ENCODE peak calls at places on chromosomes 3 and 15, in six cellular contexts. O is ovary, B is A549, L is suprapubic skin, S is transverse colon, K is sigmoid colon. D is an unnamed sample. For H3K4me1, the result is how much of the 10 kb centered on the place peaks cover.

GRCh38 chr3:160460033-160460432 is 10.4 kb upstream of the TRIM59 start:
- DNase-seq in O (no peak), B (no peak), L (no peak), S (no peak), K (no peak), D (no peak)

GRCh38 chr15:79811406-79812405 is 85.1 kb downstream of the MTHFS start:
- DNase-seq in O (peak), B (no peak), L (peak), S (peak), K (peak), D (peak)

GRCh38 chr15:44971036-44971435 is 14.5 kb downstream of the TERB2 start:
- DNase-seq in O (no peak), B (no peak), L (no peak), S (no peak), K (no peak), D (no peak)

GRCh38 chr15:49898097-49898496 is 220.9 kb downstream of the ATP8B4 start:
- DNase-seq in O (no peak), B (peak), L (no peak), S (no peak), K (no peak), D (no peak)

GRCh38 chr15:45510758-45511280 is 11.7 kb downstream of the SLC30A4 start:
- DNase-seq in O (no peak), B (no peak), L (no peak), S (no peak), K (no peak), D (no peak)

GRCh38 chr3:42366550-42366949 is 43.9 kb downstream of the LYZL4 start:
- DNase-seq in O (no peak), B (no peak), L (peak), S (no peak), K (no peak), D (no peak)

GRCh38 chr3:118641608-118642007 is 393.0 kb downstream of the IGSF11 start:
- DNase-seq in O (no peak), B (peak), L (no peak), S (no peak), K (no peak), D (no peak)

GRCh38 chr15:48358681-48359152 is 27.5 kb downstream of the DUT start:
- DNase-seq in O (no peak), B (no peak), L (no peak), S (no peak), K (no peak), D (peak)

GRCh38 chr15:66907826-66908502 is 157.4 kb upstream of the SMAD3 start:
- DNase-seq in O (no peak), B (no peak), L (peak), S (peak), K (peak), D (peak)

GRCh38 chr3:15051531-15051930 is 13.6 kb downstream of the MRPS25 start:
- DNase-seq in O (no peak), B (peak), L (no peak), S (peak), K (no peak), D (no peak)

GRCh38 chr3:129604942-129605592 is 1.4 kb downstream of the PLXND1 start:
- DNase-seq in O (no peak), B (no peak), L (no peak), S (no peak), K (no peak), D (no peak)

GRCh38 chr3:106025151-106025722 is 156.4 kb upstream of the CBLB start:
- DNase-seq in O (no peak), B (no peak), L (no peak), S (peak), K (no peak), D (peak)

GRCh38 chr15:22903427-22903826 is 65.0 kb downstream of the NIPA2 start:
- DNase-seq in O (no peak), B (no peak), L (no peak), S (no peak), K (no peak), D (no peak)

GRCh38 chr3:31550452-31551251 is 17.9 kb downstream of the STT3B start:
- DNase-seq in O (no peak), B (peak), L (no peak), S (no peak), K (no peak), D (peak)

GRCh38 chr3:177657243-177657642 is 460.0 kb upstream of the TBL1XR1 start:
- DNase-seq in O (no peak), B (no peak), L (no peak), S (no peak), K (no peak), D (no peak)

GRCh38 chr3:140505256-140505655 is 172.6 kb upstream of the TRIM42 start:
- DNase-seq in O (no peak), B (no peak), L (no peak), S (no peak), K (no peak), D (peak)

GRCh38 chr15:73873889-73874511 is 636 bp downstream of the TBC1D21 start:
- DNase-seq in O (no peak), B (peak), L (no peak), S (no peak), K (no peak), D (no peak)

GRCh38 chr15:101193781-101194180 is 58.1 kb downstream of the CHSY1 start:
- DNase-seq in O (no peak), B (no peak), L (no peak), S (no peak), K (no peak), D (no peak)

GRCh38 chr3:129344540-129345220 is 66.0 kb downstream of the HMCES start:
- DNase-seq in O (no peak), B (no peak), L (no peak), S (no peak), K (no peak), D (no peak)

GRCh38 chr3:130543322-130543721 is 26.3 kb downstream of the COL6A6 start:
- DNase-seq in O (no peak), B (no peak), L (no peak), S (no peak), K (no peak), D (no peak)

GRCh38 chr15:67248106-67248505 is 6.4 kb downstream of the AAGAB start:
- DNase-seq in O (no peak), B (no peak), L (no peak), S (no peak), K (no peak), D (no peak)

GRCh38 chr3:124032351-124032880 is 40.5 kb upstream of the ROPN1 start:
- DNase-seq in O (peak), B (no peak), L (no peak), S (peak), K (peak), D (no peak)

GRCh38 chr3:189999718-190000117 is 121.0 kb downstream of the P3H2 start:
- DNase-seq in O (no peak), B (peak), L (no peak), S (no peak), K (no peak), D (no peak)

GRCh38 chr3:76582632-76583378 is 457.1 kb upstream of the ROBO2 start:
- DNase-seq in O (no peak), B (no peak), L (no peak), S (no peak), K (no peak), D (no peak)

GRCh38 chr3:63975705-63976104 is 47.6 kb downstream of the PSMD6 start:
- DNase-seq in O (peak), B (no peak), L (peak), S (no peak), K (peak), D (peak)

GRCh38 chr3:38657369-38657768 is 7.9 kb upstream of the SCN5A start:
- DNase-seq in O (no peak), B (no peak), L (no peak), S (no peak), K (no peak), D (no peak)
- H3K4me1 ChIP-seq in O (under half), B (under half), L (under half), S (under half), K (under half), D (under half)

DNA sequence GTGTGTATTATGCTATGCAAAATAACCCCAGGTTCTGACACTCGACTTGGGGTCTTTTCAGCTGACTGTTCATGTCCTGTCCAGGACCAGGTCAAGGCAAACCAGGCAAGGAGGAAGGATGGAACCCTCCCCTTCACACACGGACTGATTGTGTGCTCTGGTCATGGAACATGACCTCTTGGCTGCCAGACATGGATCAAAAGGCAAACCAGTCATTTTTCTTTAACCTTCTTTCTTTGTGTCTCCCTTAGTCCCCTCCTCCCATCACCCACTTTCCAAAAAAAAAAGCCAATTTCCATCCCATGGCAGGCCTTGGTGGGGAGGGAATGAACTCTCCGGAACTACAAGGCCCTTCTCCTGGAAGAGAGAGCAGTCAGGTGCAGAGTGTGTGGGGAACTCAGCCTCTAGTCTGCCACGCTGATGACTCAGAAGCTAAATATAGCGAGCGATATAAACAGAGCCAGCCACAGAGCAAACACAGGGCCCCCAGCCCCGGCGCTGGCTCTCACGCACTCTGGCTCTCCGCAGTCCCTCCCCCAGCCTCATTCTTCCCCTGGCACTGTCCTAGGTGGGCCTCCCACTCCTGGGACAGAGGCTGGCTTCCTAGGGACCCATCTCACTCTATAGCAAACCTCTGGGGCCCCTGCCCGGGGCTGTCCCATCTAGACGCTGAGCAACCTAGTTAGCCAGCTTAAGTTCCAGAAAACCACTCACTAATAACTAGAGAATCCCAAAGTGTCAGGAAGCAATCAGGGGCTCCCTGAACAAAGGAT is 10.0 kb downstream of the BMF start:
- DNase-seq in O (peak), B (peak), L (no peak), S (peak), K (peak), D (peak)
- TF ChIP-seq EP300 in O (no peak), B (peak), L (no peak), S (peak), K (no peak), D (no peak)

GRCh38 chr3:52452570-52453221 is 1.1 kb downstream of the TNNC1 start:
- DNase-seq in O (peak), B (no peak), L (no peak), S (no peak), K (no peak), D (no peak)
- TF ChIP-seq POLR2A in O (no peak), B (no peak), L (no peak), S (no peak), K (no peak), D (no peak)

GRCh38 chr3:71453822-71454512 is 129.6 kb downstream of the FOXP1 start:
- DNase-seq in O (no peak), B (no peak), L (no peak), S (no peak), K (no peak), D (no peak)

GRCh38 chr3:71456155-71456554 is 127.4 kb downstream of the FOXP1 start:
- DNase-seq in O (no peak), B (no peak), L (no peak), S (no peak), K (no peak), D (no peak)

GRCh38 chr3:71454513-71455423 is 128.8 kb downstream of the FOXP1 start:
- DNase-seq in O (no peak), B (no peak), L (no peak), S (no peak), K (no peak), D (no peak)

GRCh38 chr3:71458895-71459294 is 124.6 kb downstream of the FOXP1 start:
- DNase-seq in O (no peak), B (no peak), L (no peak), S (no peak), K (no peak), D (no peak)

DNA sequence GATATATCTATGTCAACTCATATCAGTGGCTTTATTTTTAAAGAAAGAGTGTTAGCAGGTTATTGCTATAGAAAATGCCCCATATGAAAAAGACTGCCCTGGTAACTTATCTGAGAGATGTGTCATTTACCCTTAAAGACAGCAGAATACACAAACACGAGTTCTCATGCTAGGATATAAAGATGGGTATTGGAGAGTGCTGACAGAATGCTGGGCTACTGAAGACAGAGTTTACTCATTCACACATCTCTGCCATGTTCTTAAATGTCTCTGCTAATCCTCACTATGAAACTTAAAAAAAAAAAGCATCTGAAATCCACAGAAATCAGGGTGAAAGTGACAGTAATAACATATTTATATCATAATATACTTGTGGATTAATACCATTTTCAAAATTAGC is 126.7 kb downstream of the FOXP1 start:
- DNase-seq in O (no peak), B (no peak), L (no peak), S (no peak), K (no peak), D (no peak)
- H3K4me1 ChIP-seq in O (under half), B (under half), L (under half), S (under half), K (under half), D (under half)

DNA sequence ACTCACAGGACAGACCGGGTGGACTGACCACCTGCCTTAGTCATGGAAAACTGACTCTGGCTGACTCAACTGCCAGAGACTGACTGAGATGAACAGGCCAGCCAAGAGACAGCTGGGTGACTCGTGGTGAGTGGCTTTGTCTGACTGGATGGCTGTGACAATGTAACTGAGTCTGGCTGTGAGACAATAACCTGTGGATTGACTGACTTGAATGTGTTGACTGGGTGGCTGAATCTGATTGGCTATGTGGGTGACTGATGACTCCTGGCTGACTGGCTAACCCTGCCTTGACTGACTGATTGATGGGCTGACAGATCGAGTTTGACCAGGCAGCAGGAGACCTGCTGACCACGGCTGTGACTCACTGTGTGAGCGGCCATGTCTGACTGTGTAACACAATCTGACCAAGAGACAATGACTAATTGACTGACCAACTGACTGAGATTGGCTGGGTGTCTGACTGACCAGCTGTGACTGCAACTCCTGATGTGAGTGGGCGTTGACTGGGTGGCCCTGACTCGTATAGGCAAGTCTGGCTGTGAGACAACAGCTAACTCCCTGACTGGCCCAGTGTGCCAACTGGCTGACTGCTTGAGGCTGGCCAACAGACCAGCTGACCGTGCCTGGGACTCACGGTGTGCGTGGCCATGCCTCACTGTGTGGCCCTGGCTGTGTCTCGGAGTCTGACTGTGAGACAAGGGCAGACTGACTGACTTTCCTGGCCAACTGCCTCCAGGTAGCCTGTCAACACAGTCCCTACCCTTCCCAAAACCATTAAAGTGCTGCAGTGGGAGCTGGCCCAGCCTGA is 509.1 kb downstream of the SHQ1 start:
- DNase-seq in O (no peak), B (peak), L (peak), S (no peak), K (no peak), D (no peak)
- TF ChIP-seq EP300 in O (no peak), B (no peak), L (no peak), S (no peak), K (no peak), D (no peak)

DNA sequence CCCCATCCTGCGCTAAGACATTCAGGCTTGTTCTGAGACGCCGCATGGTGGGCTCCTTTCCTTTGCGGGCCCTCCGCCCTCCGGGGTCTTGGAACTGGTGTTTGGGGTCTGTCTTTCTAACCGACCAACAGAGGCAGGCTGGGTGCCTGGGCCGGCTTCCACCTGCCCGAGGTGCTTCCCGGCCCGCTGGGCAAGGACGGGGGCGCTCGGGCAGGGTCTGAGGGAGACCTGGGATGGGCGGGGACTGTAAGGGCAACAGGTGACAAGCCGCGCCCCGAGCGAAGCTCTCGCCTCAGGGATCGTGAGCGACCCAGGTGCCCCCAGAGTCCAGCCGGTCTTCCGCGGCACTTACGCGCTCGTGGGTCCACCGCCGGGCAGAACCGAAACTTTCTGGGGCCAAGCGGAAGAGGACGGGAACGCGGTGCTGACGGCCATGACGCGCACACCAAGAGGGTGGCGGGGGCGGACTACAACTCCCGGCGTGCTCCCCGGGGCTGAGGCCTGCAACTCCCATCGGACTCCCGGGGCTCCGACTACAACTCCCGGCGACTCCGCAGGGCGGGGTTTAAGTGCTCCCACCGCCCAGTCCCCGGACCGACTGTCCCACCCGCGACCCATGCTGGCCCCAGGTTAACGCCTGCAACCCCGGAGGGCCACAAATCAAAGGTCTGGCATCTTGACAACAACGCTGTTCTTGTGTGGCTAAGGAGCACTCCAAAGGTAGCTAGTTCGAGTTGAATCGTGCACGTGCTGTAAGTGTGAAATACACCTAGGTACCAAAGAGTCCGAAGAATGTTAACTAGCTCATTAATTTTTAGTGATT is at the start of gene FYCO1:
- DNase-seq in O (peak), B (peak), L (peak), S (peak), K (peak), D (peak)
- TF ChIP-seq POLR2A in O (peak), B (peak), L (peak), S (peak), K (peak), D (no peak)

DNA sequence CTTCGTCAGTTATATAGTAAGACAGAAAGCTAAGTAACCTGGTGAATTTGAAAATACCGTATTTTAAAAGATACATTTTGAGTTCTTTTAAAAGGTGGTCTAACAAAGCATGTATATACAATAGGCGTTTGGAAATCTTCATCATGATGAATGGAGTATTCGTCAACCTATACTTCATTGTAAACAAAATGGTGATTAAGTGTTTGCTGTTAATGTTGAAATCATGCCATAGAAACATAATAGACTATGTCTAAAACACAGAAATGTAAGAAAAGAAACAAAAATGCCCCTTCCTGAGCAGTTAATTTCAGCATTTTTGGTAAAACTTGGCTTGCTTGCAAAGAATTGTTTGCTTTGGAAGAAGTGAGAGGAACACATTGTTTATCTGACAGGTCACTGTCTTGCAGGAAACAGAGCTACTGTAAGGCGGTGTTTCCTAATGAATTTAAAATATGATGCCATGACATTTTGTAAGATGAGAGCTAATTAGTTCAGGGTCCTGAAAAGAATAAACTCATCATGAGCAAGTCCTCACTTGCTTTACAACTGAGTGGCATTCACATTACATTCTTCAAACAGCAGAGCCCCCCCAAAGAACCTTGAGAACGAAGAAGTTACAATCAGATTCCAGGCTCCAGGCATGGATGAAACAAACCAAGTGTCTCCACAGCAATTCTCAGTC is 126.7 kb downstream of the SERPINI1 start:
- DNase-seq in O (no peak), B (no peak), L (no peak), S (no peak), K (no peak), D (no peak)
- H3K4me1 ChIP-seq in O (under half), B (under half), L (under half), S (under half), K (under half), D (under half)

DNA sequence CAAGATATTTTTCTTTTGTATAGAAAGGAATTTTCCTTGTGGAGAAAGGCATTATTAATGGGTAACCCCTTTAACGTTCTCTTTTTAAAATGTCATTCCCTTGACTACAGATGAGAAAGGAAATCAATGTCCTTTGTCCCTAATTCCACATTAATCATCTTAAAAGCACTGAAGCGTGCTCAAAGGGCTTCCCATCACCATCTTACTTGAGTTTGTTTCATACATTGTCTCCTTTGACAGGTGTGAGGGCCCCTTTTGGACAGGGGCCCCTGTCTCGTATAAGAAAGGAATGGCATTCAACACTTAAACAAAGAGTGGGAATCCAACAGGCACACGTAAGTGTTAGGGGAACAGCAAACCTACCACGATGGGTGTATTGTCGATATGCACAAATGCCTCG is 5.0 kb downstream of the SSUH2 start:
- DNase-seq in O (no peak), B (no peak), L (no peak), S (no peak), K (no peak), D (no peak)
- TF ChIP-seq EP300 in O (no peak), B (no peak), L (no peak), S (no peak), K (no peak), D (no peak)

GRCh38 chr3:185943363-185944106 is 5.7 kb upstream of the TRA2B start:
- DNase-seq in O (peak), B (peak), L (peak), S (peak), K (peak), D (peak)
- TF ChIP-seq POLR2A in O (no peak), B (no peak), L (no peak), S (no peak), K (no peak), D (no peak)